ENCODE peak calls at places on chromosomes 16 and 17, in four cellular contexts. One of them, this sample, is unnamed. For H3K36me3 and H3K27me3, the result is how much of the 10 kb centered on the place peaks cover.

GRCh38 chr17:28484296-28484695 is 10.9 kb downstream of the SLC13A2 start:
- DNase-seq in fibroblast of lung: no peak
- DNase-seq in H7: no peak
- DNase-seq in heart right ventricle: no peak
- DNase-seq in this sample: no peak

GRCh38 chr17:81710514-81711308 is 1.4 kb upstream of the SLC25A10 start:
- DNase-seq in fibroblast of lung: no peak
- DNase-seq in H7: no peak
- DNase-seq in heart right ventricle: no peak
- DNase-seq in this sample: no peak

GRCh38 chr16:69150146-69150865 is 17.9 kb downstream of the UTP4 start:
- DNase-seq in fibroblast of lung: peak
- DNase-seq in H7: peak
- DNase-seq in heart right ventricle: peak
- DNase-seq in this sample: no peak

GRCh38 chr17:2853722-2854580 is 57.7 kb downstream of the RAP1GAP2 start:
- DNase-seq in fibroblast of lung: peak
- DNase-seq in H7: peak
- DNase-seq in heart right ventricle: no peak
- DNase-seq in this sample: no peak

GRCh38 chr17:76414334-76415295 is 30.2 kb downstream of the SPHK1 start:
- DNase-seq in fibroblast of lung: peak
- DNase-seq in H7: peak
- DNase-seq in heart right ventricle: peak
- DNase-seq in this sample: no peak

GRCh38 chr17:63961355-63962207 is 11.1 kb downstream of the SCN4A start:
- DNase-seq in fibroblast of lung: peak
- DNase-seq in H7: peak
- DNase-seq in heart right ventricle: peak
- DNase-seq in this sample: no peak

GRCh38 chr17:8875416-8875815 is 7.9 kb upstream of the PIK3R6 start:
- DNase-seq in fibroblast of lung: no peak
- DNase-seq in H7: no peak
- DNase-seq in heart right ventricle: no peak
- DNase-seq in this sample: no peak

GRCh38 chr16:27449434-27450188 is 47.6 kb downstream of the IL21R start:
- DNase-seq in fibroblast of lung: no peak
- DNase-seq in H7: peak
- DNase-seq in heart right ventricle: no peak
- DNase-seq in this sample: no peak

GRCh38 chr17:62653002-62653830 is 25.7 kb downstream of the MRC2 start:
- DNase-seq in fibroblast of lung: peak
- DNase-seq in H7: peak
- DNase-seq in heart right ventricle: peak
- DNase-seq in this sample: no peak

GRCh38 chr17:6753565-6753964 is 2.3 kb upstream of the XAF1 start:
- DNase-seq in fibroblast of lung: no peak
- DNase-seq in H7: peak
- DNase-seq in heart right ventricle: no peak
- DNase-seq in this sample: no peak

GRCh38 chr17:6755281-6755680 is 565 bp upstream of the XAF1 start:
- DNase-seq in fibroblast of lung: peak
- DNase-seq in H7: no peak
- DNase-seq in heart right ventricle: peak
- DNase-seq in this sample: no peak

GRCh38 chr17:6755731-6756184 is at the start of gene XAF1:
- DNase-seq in fibroblast of lung: peak
- DNase-seq in H7: peak
- DNase-seq in heart right ventricle: peak
- DNase-seq in this sample: no peak

GRCh38 chr17:6757747-6758146 is 1.9 kb downstream of the XAF1 start:
- DNase-seq in fibroblast of lung: no peak
- DNase-seq in H7: no peak
- DNase-seq in heart right ventricle: no peak
- DNase-seq in this sample: no peak

GRCh38 chr17:6756425-6757012 is 673 bp downstream of the XAF1 start:
- DNase-seq in fibroblast of lung: no peak
- DNase-seq in H7: no peak
- DNase-seq in heart right ventricle: no peak
- DNase-seq in this sample: no peak
- H3K4me3 ChIP-seq in fibroblast of lung: peak
- H3K4me3 ChIP-seq in H7: no peak
- H3K4me3 ChIP-seq in heart right ventricle: peak
- H3K4me3 ChIP-seq in this sample: no peak

DNA sequence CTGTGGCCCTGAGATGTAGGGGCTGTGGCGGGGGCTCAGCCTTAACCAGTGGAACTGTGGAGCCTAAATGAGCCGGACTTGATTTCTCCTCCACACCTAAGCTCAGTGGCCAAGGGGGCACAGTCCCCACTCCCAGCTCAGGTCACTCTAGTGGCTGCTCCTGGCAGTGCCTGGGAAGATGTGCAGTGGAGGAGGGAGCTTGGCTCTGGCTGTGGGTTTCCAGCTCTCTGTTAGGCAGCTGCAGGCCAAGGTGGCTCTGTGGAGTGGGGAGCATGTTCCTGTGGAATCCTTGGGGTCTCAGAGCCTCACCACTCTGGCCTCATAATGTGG is 76.3 kb downstream of the AMFR start:
- DNase-seq in fibroblast of lung: no peak
- DNase-seq in H7: no peak
- DNase-seq in heart right ventricle: no peak
- DNase-seq in this sample: no peak
- H3K36me3 ChIP-seq in fibroblast of lung: under half
- H3K36me3 ChIP-seq in H7: under half
- H3K36me3 ChIP-seq in heart right ventricle: under half
- H3K36me3 ChIP-seq in this sample: under half

GRCh38 chr17:48254896-48255295 is 147.3 kb downstream of the SNX11 start:
- DNase-seq in fibroblast of lung: no peak
- DNase-seq in H7: peak
- DNase-seq in heart right ventricle: no peak
- DNase-seq in this sample: no peak

GRCh38 chr17:48253976-48254375 is 146.4 kb downstream of the SNX11 start:
- DNase-seq in fibroblast of lung: no peak
- DNase-seq in H7: no peak
- DNase-seq in heart right ventricle: no peak
- DNase-seq in this sample: no peak

GRCh38 chr17:48259710-48260291 is 152.2 kb downstream of the SNX11 start:
- DNase-seq in fibroblast of lung: peak
- DNase-seq in H7: peak
- DNase-seq in heart right ventricle: no peak
- DNase-seq in this sample: no peak

GRCh38 chr17:48261297-48261880 is 153.8 kb downstream of the SNX11 start:
- DNase-seq in fibroblast of lung: peak
- DNase-seq in H7: peak
- DNase-seq in heart right ventricle: no peak
- DNase-seq in this sample: no peak

DNA sequence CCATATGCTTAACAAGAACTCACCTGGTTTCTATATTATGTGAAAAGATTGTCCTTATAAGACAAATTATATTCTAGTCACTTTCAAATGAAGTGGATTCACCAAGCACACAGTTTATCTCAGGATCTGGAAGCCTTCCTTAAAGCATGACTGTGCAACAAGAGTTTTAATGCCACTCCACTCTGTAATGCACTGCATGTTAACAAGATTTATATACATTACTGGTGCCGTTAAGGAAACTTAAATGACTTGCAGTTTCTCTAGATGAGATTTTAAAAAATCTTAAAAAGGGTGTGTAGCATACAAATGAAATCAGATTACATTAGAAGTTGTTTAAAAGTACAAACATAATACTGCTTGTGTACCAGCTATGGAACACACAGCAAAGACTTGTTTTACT is 150.8 kb downstream of the SNX11 start:
- DNase-seq in fibroblast of lung: no peak
- DNase-seq in H7: no peak
- DNase-seq in heart right ventricle: no peak
- DNase-seq in this sample: no peak
- H3K27me3 ChIP-seq in fibroblast of lung: under half
- H3K27me3 ChIP-seq in H7: under half
- H3K27me3 ChIP-seq in heart right ventricle: under half
- H3K27me3 ChIP-seq in this sample: under half

GRCh38 chr17:44308320-44308818 is at the start of gene RUNDC3A:
- DNase-seq in fibroblast of lung: peak
- DNase-seq in H7: peak
- DNase-seq in heart right ventricle: peak
- DNase-seq in this sample: no peak

GRCh38 chr17:44308865-44309264 is 464 bp downstream of the RUNDC3A start:
- DNase-seq in fibroblast of lung: no peak
- DNase-seq in H7: peak
- DNase-seq in heart right ventricle: no peak
- DNase-seq in this sample: no peak

GRCh38 chr17:44310188-44310587 is 1.8 kb downstream of the RUNDC3A start:
- DNase-seq in fibroblast of lung: no peak
- DNase-seq in H7: no peak
- DNase-seq in heart right ventricle: no peak
- DNase-seq in this sample: no peak

GRCh38 chr17:44309472-44309871 is 1.1 kb downstream of the RUNDC3A start:
- DNase-seq in fibroblast of lung: no peak
- DNase-seq in H7: peak
- DNase-seq in heart right ventricle: no peak
- DNase-seq in this sample: no peak

GRCh38 chr17:44307387-44308186 is 814 bp upstream of the RUNDC3A start:
- DNase-seq in fibroblast of lung: peak
- DNase-seq in H7: peak
- DNase-seq in heart right ventricle: peak
- DNase-seq in this sample: no peak
- H3K4me3 ChIP-seq in fibroblast of lung: no peak
- H3K4me3 ChIP-seq in H7: peak
- H3K4me3 ChIP-seq in heart right ventricle: peak
- H3K4me3 ChIP-seq in this sample: no peak

DNA sequence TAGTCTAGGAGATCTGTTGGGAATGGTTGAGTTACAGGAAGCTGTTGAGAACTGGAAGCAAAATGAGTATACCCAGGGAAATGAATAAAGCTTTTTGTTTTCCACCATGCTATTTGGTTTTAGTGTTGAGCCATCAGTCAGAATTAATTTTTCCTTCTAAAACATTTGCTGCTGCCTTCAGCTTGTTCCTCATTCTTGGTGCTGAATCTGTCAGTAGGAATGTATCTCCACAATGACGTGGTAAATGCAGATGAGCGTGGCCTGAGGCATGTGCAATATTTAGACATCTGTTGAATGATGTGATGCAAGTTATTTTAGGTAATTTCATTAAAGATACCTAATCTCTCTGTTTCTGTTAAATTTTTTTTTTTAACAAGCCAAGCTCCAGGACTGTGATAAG is 10.9 kb downstream of the HAPSTR1 start:
- DNase-seq in fibroblast of lung: peak
- DNase-seq in H7: no peak
- DNase-seq in heart right ventricle: no peak
- DNase-seq in this sample: no peak
- H3K36me3 ChIP-seq in fibroblast of lung: under half
- H3K36me3 ChIP-seq in H7: under half
- H3K36me3 ChIP-seq in heart right ventricle: under half
- H3K36me3 ChIP-seq in this sample: under half

DNA sequence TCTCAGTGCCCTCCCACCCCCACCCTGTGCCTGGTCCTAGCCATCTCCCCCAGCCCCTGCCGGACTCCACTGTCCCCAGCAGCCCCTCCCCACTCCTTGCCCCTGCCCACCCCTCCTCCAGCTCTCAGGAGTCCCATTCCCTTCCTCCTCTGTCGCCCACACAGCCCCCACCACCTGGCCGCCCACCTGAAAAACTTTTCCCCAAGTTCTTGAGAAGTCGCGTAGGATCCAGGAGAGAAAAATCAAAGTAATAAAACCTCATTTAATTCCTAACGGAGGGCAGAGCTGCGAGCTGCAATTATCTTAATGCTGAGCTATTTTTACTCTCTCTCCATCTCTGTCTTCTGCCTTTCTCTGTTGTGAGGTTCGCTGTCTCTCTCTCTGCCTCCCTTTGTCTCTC is 2.4 kb upstream of the PPP1R1B start:
- DNase-seq in fibroblast of lung: no peak
- DNase-seq in H7: no peak
- DNase-seq in heart right ventricle: no peak
- DNase-seq in this sample: no peak
- H3K27me3 ChIP-seq in fibroblast of lung: under half
- H3K27me3 ChIP-seq in H7: half or more
- H3K27me3 ChIP-seq in heart right ventricle: under half
- H3K27me3 ChIP-seq in this sample: half or more

This sample was measured in kidney epithelial cell.